ENCODE peak calls at places on chromosomes 4 and X, in four cellular contexts. One of them, this sample, is unnamed.

GRCh38 chrX:130034178-130034577 is 51.7 kb downstream of the BCORL1 start:
- DNase-seq in HEK293T: no peak
- DNase-seq in HepG2: no peak
- DNase-seq in K562: no peak
- DNase-seq in this sample: no peak

GRCh38 chr4:151226004-151226932 is 50.7 kb upstream of the PRSS48 start:
- DNase-seq in HEK293T: no peak
- DNase-seq in HepG2: no peak
- DNase-seq in K562: no peak
- DNase-seq in this sample: no peak

GRCh38 chrX:14936561-14936960 is 63.3 kb downstream of the MOSPD2 start:
- DNase-seq in HEK293T: no peak
- DNase-seq in HepG2: no peak
- DNase-seq in K562: peak; percentile 9
- DNase-seq in this sample: no peak

GRCh38 chr4:158670975-158671664 is 567 bp downstream of the C4orf46 start:
- DNase-seq in HEK293T: peak; percentile 53
- DNase-seq in HepG2: peak; percentile 59
- DNase-seq in K562: peak; percentile 35
- DNase-seq in this sample: peak; percentile 36

GRCh38 chrX:23902419-23902818 is 5.3 kb downstream of the APOO start:
- DNase-seq in HEK293T: peak; percentile 39
- DNase-seq in HepG2: peak; percentile 50
- DNase-seq in K562: peak; percentile 12
- DNase-seq in this sample: no peak

GRCh38 chr4:126938023-126938422 is 694.7 kb upstream of the INTU start:
- DNase-seq in HEK293T: no peak
- DNase-seq in HepG2: no peak
- DNase-seq in K562: no peak
- DNase-seq in this sample: no peak

GRCh38 chrX:32825009-32825408 is 386.3 kb downstream of the DMD start:
- DNase-seq in HEK293T: no peak
- DNase-seq in HepG2: no peak
- DNase-seq in K562: no peak
- DNase-seq in this sample: no peak

GRCh38 chr4:1253831-1254230 is 4.9 kb upstream of the CTBP1 start:
- DNase-seq in HEK293T: no peak
- DNase-seq in HepG2: no peak
- DNase-seq in K562: no peak
- DNase-seq in this sample: no peak

DNA sequence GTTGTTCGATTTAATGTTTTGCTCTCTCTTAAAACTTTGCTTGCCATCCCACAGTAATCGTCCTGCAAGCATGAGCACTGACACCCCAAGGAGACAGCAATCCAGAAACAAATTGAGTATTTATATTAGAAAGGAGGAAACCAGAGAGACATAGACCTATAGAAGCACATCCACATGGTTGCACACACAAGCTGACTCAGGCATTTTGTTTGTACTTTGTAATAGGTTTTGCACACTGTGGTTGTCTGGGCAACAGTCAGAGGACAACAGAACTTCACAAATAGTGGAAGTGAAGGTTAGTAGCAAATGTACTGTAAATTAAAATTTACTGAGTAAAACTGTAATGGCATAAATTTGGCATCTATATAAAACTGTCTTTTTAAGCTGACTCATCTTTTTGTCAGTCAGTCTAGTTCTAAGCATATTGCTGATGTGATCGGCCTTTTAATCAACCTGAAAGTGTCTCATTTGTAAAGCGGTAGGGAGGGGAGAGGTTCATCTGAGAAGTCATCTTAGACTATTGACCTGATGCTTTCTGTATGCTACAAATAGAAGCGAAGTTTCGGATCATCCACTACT is 1624.7 kb downstream of the ARAP2 start:
- DNase-seq in HEK293T: no peak
- DNase-seq in HepG2: no peak
- DNase-seq in K562: no peak
- DNase-seq in this sample: no peak
- TF ChIP-seq ELF4 in HEK293T: no peak
- TF ChIP-seq ELF4 in HepG2: no peak
- TF ChIP-seq ELF4 in K562: no peak
- TF ChIP-seq ELF4 in this sample: no peak

GRCh38 chrX:27251369-27251768 is 211.8 kb downstream of the PPP4R3C start:
- DNase-seq in HEK293T: no peak
- DNase-seq in HepG2: no peak
- DNase-seq in K562: no peak
- DNase-seq in this sample: no peak
- TF ChIP-seq ELF4 in HEK293T: no peak
- TF ChIP-seq ELF4 in HepG2: no peak
- TF ChIP-seq ELF4 in K562: no peak
- TF ChIP-seq ELF4 in this sample: no peak

DNA sequence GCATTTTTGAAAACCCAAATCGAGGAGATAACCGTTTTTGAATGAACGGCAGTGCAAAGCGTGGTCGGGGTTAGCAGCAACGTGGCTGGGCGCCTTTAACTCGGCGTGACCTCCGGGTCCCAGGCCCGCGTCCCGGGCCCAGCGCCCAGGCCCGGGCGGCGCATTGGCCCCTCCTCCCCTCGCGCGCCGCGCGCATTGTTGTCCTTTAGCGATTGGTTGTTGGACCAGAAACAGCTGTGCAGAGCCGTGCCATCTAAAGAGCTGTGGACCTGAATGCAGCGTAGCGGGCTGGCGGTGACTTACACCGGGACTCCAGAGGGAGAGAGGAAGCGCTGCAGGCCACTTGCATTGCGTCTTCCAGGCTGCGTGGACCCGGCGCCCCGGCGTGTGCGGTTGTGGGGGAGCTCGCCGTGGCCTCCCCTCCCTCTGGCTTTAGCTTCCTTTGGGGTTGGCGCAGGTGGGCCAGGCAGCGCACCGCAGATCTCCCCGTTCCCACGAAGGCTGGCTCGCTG is at the start of gene STOX2:
- DNase-seq in HEK293T: peak; percentile 62
- DNase-seq in HepG2: peak; percentile 26
- DNase-seq in K562: no peak
- DNase-seq in this sample: peak; percentile 79
- TF ChIP-seq ELF4 in HEK293T: no peak
- TF ChIP-seq ELF4 in HepG2: no peak
- TF ChIP-seq ELF4 in K562: no peak
- TF ChIP-seq ELF4 in this sample: no peak

GRCh38 chr4:82284858-82285805 is 88.7 kb downstream of the HNRNPD start:
- DNase-seq in HEK293T: peak; percentile 97
- DNase-seq in HepG2: peak; percentile 98
- DNase-seq in K562: peak; percentile 97
- DNase-seq in this sample: peak; percentile 100

GRCh38 chr4:82287720-82288119 is 86.1 kb downstream of the HNRNPD start:
- DNase-seq in HEK293T: no peak
- DNase-seq in HepG2: no peak
- DNase-seq in K562: no peak
- DNase-seq in this sample: no peak

GRCh38 chr4:82282875-82283274 is 90.9 kb downstream of the HNRNPD start:
- DNase-seq in HEK293T: no peak
- DNase-seq in HepG2: peak; percentile 25
- DNase-seq in K562: no peak
- DNase-seq in this sample: no peak

DNA sequence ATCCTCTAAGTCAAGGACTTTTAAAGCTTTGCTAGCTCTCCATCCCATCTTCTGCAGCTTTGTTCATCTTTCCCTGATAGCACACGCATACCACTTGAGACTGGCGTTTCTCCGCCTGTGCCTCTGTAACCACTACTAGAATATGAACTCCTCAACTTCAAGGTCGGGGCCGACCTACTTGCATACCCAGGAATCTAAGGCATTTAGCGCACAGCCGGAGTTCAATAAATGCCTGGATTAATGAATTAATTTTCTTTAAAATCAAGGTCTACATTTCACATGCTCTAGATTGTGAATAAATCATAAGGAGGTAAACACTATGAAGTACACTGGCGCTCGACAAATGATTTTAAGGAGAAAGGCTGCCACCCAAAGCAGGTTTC is 89.3 kb downstream of the HNRNPD start:
- DNase-seq in HEK293T: peak; percentile 8
- DNase-seq in HepG2: no peak
- DNase-seq in K562: no peak
- DNase-seq in this sample: peak; percentile 27
- TF ChIP-seq ELF4 in HEK293T: no peak
- TF ChIP-seq ELF4 in HepG2: no peak
- TF ChIP-seq ELF4 in K562: no peak
- TF ChIP-seq ELF4 in this sample: no peak

GRCh38 chr4:89800527-89801103 is 36.3 kb downstream of the SNCA start:
- DNase-seq in HEK293T: no peak
- DNase-seq in HepG2: no peak
- DNase-seq in K562: no peak
- DNase-seq in this sample: no peak
- TF ChIP-seq ELF4 in HEK293T: no peak
- TF ChIP-seq ELF4 in HepG2: no peak
- TF ChIP-seq ELF4 in K562: no peak
- TF ChIP-seq ELF4 in this sample: no peak

DNA sequence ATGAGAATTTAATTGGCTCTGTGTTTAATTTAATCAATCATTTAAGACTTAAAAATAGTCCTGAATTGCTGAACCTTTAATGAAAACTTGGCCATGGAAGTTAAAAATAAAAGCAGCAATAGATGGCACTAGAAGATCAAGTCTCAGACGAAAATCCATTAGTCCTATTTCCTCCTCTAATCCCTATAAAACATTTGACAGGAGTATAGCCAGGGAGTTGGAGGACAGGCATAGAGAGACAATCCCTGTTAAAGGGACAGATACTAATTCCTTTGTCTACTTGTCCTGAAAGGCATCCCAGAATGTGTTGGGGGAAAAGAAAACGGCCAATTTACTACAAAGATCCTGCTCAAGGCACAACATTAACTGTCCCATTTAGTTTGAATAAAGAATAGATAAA is 276.3 kb upstream of the TACR3 start:
- DNase-seq in HEK293T: peak; percentile 10
- DNase-seq in HepG2: no peak
- DNase-seq in K562: no peak
- DNase-seq in this sample: no peak
- TF ChIP-seq ELF4 in HEK293T: no peak
- TF ChIP-seq ELF4 in HepG2: no peak
- TF ChIP-seq ELF4 in K562: no peak
- TF ChIP-seq ELF4 in this sample: no peak

GRCh38 chr4:144715230-144715629 is 69.3 kb downstream of the HHIP start:
- DNase-seq in HEK293T: no peak
- DNase-seq in HepG2: no peak
- DNase-seq in K562: no peak
- DNase-seq in this sample: no peak

GRCh38 chr4:144712775-144713174 is 66.8 kb downstream of the HHIP start:
- DNase-seq in HEK293T: no peak
- DNase-seq in HepG2: no peak
- DNase-seq in K562: no peak
- DNase-seq in this sample: no peak

GRCh38 chr4:144716778-144717177 is 70.8 kb downstream of the HHIP start:
- DNase-seq in HEK293T: no peak
- DNase-seq in HepG2: no peak
- DNase-seq in K562: no peak
- DNase-seq in this sample: no peak

GRCh38 chr4:144711685-144712456 is 65.9 kb downstream of the HHIP start:
- DNase-seq in HEK293T: no peak
- DNase-seq in HepG2: no peak
- DNase-seq in K562: no peak
- DNase-seq in this sample: no peak

DNA sequence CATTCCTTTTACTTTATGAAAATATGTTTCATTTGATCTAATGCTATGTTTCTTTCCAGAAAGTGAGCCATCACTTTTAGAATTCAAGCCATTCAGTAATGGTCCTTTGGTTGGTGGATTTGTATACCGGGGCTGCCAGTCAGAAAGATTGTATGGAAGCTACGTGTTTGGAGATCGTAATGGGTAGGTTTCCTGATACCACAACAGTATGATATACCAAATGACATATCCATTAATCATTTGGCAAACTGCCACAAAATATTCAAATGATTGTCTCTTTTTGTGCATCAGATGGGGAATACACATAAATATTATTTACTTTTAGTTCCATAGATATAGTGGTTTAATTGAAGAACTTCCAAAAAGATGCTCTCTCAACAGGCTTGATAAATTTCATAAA is 68.2 kb downstream of the HHIP start:
- DNase-seq in HEK293T: no peak
- DNase-seq in HepG2: no peak
- DNase-seq in K562: no peak
- DNase-seq in this sample: no peak
- TF ChIP-seq ELF4 in HEK293T: no peak
- TF ChIP-seq ELF4 in HepG2: no peak
- TF ChIP-seq ELF4 in K562: no peak
- TF ChIP-seq ELF4 in this sample: no peak

GRCh38 chrX:1009771-1010170 is 202.7 kb downstream of the CRLF2 start:
- DNase-seq in HEK293T: no peak
- DNase-seq in HepG2: no peak
- DNase-seq in K562: no peak
- DNase-seq in this sample: no peak

GRCh38 chrX:1006156-1006730 is 206.2 kb downstream of the CRLF2 start:
- DNase-seq in HEK293T: no peak
- DNase-seq in HepG2: no peak
- DNase-seq in K562: no peak
- DNase-seq in this sample: no peak

GRCh38 chrX:1012678-1013300 is 199.7 kb downstream of the CRLF2 start:
- DNase-seq in HEK293T: no peak
- DNase-seq in HepG2: no peak
- DNase-seq in K562: no peak
- DNase-seq in this sample: no peak

GRCh38 chrX:1011632-1012283 is 200.7 kb downstream of the CRLF2 start:
- DNase-seq in HEK293T: no peak
- DNase-seq in HepG2: no peak
- DNase-seq in K562: no peak
- DNase-seq in this sample: no peak
- TF ChIP-seq ELF4 in HEK293T: no peak
- TF ChIP-seq ELF4 in HepG2: no peak
- TF ChIP-seq ELF4 in K562: no peak
- TF ChIP-seq ELF4 in this sample: no peak

GRCh38 chr4:32112891-32113290 is 1392.7 kb downstream of the PCDH7 start:
- DNase-seq in HEK293T: no peak
- DNase-seq in HepG2: no peak
- DNase-seq in K562: no peak
- DNase-seq in this sample: no peak

GRCh38 chr4:32119907-32120306 is 1399.7 kb downstream of the PCDH7 start:
- DNase-seq in HEK293T: no peak
- DNase-seq in HepG2: no peak
- DNase-seq in K562: no peak
- DNase-seq in this sample: no peak

GRCh38 chr4:32117696-32118095 is 1397.5 kb downstream of the PCDH7 start:
- DNase-seq in HEK293T: no peak
- DNase-seq in HepG2: no peak
- DNase-seq in K562: no peak
- DNase-seq in this sample: no peak
- TF ChIP-seq ELF4 in HEK293T: no peak
- TF ChIP-seq ELF4 in HepG2: no peak
- TF ChIP-seq ELF4 in K562: no peak
- TF ChIP-seq ELF4 in this sample: no peak

This sample was measured in WTC11.